ENCODE peak calls at places on chromosomes 13 and 19, in four cellular contexts. V, S, T and E are unnamed samples.

GRCh38 chr19:16244091-16244490 is 46.4 kb downstream of the AP1M1 start:
- DNase-seq in T (no peak), S (no peak), V (no peak), E (no peak)

GRCh38 chr13:112443191-112444000 is 67.2 kb downstream of the SPACA7 start:
- DNase-seq in T (peak; percentile 22), V (no peak), S (no peak), E (peak; percentile 93)

GRCh38 chr19:54478677-54479266 is 5.7 kb upstream of the CDC42EP5 start:
- DNase-seq in S (no peak), T (no peak), V (no peak), E (no peak)

GRCh38 chr13:109610517-109610916 is 175.9 kb downstream of the IRS2 start:
- DNase-seq in V (no peak), T (peak; percentile 32), S (no peak), E (no peak)

GRCh38 chr13:106178816-106179215 is 356.6 kb downstream of the EFNB2 start:
- DNase-seq in S (no peak), V (no peak), T (no peak), E (no peak)

GRCh38 chr13:113616281-113616906 is 31.8 kb downstream of the TFDP1 start:
- DNase-seq in T (no peak), S (no peak), V (no peak), E (no peak)

GRCh38 chr19:955803-956746 is 28.1 kb upstream of the WDR18 start:
- DNase-seq in V (no peak), T (no peak), S (no peak), E (no peak)

GRCh38 chr19:14370169-14370998 is 10.9 kb upstream of the ADGRE5 start:
- DNase-seq in V (no peak), T (no peak), S (peak; percentile 69), E (no peak)

GRCh38 chr13:46317120-46317519 is 69.9 kb downstream of the RUBCNL start:
- DNase-seq in S (no peak), V (no peak), T (no peak), E (no peak)

GRCh38 chr13:59303433-59303832 is 860.3 kb downstream of the DIAPH3 start:
- DNase-seq in V (no peak), S (no peak), T (no peak), E (no peak)

GRCh38 chr19:45514376-45515051 is 7.2 kb downstream of the VASP start:
- DNase-seq in V (no peak), T (no peak), S (no peak), E (no peak)
- H3K4me1 ChIP-seq in V (peaks cover 41% of the 10 kb centered on the region), T (peaks cover 17% of the 10 kb centered on the region), S (peaks cover 2% of the 10 kb centered on the region), E (peaks cover 60% of the 10 kb centered on the region)

GRCh38 chr19:33383722-33384292 is 10.3 kb downstream of the CEBPG start:
- DNase-seq in V (no peak), T (no peak), S (no peak), E (no peak)
- H3K4me1 ChIP-seq in V (peaks cover 20% of the 10 kb centered on the region), T (peaks cover 11% of the 10 kb centered on the region), S (no peaks in the 10 kb centered on the region), E (peaks cover 22% of the 10 kb centered on the region)

DNA sequence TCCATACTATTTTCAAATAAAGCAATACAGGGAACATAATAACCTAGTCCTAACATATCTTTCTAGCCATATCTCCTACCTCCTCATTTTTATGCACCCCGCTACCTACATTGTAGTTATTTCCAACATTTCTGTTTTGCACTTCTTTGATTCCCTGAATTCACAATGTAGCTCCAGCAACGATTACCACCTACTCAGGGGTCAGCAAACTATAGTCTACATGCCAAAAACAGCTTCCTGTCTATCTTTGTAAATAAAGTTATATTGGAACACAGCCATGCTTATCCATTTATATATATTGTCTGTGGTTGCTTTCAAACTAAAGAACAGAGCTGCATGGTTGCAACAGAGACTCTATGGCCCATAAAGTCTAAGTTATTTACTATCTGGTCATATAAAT is 16.7 kb downstream of the MYCBP2 start:
- DNase-seq in V (no peak), T (no peak), S (no peak), E (no peak)
- H3K4me1 ChIP-seq in V (peaks cover 64% of the 10 kb centered on the region), T (peaks cover 3% of the 10 kb centered on the region), S (no peaks in the 10 kb centered on the region), E (peaks cover 67% of the 10 kb centered on the region)

GRCh38 chr19:47433121-47433520 is 13.8 kb upstream of the MEIS3 start:
- DNase-seq in V (no peak), T (no peak), S (no peak), E (no peak)
- H3K4me1 ChIP-seq in V (peaks cover 7% of the 10 kb centered on the region), T (peaks cover 6% of the 10 kb centered on the region), S (no peaks in the 10 kb centered on the region), E (peaks cover 21% of the 10 kb centered on the region)

GRCh38 chr19:46951236-46951986 is 68.2 kb upstream of the NPAS1 start:
- DNase-seq in S (no peak), T (no peak), V (no peak), E (no peak)

GRCh38 chr19:46952874-46953273 is 66.8 kb upstream of the NPAS1 start:
- DNase-seq in S (no peak), V (no peak), T (no peak), E (no peak)

GRCh38 chr19:46954502-46955004 is 65.1 kb upstream of the NPAS1 start:
- DNase-seq in S (no peak), V (no peak), T (no peak), E (no peak)

GRCh38 chr19:46953955-46954501 is 65.6 kb upstream of the NPAS1 start:
- DNase-seq in V (no peak), T (no peak), S (no peak), E (no peak)

GRCh38 chr19:46950526-46951235 is 69.0 kb upstream of the NPAS1 start:
- DNase-seq in T (no peak), V (no peak), S (no peak), E (no peak)
- H3K4me1 ChIP-seq in T (peaks cover 24% of the 10 kb centered on the region), V (peaks cover 44% of the 10 kb centered on the region), S (peaks cover 9% of the 10 kb centered on the region), E (peaks cover 71% of the 10 kb centered on the region)

DNA sequence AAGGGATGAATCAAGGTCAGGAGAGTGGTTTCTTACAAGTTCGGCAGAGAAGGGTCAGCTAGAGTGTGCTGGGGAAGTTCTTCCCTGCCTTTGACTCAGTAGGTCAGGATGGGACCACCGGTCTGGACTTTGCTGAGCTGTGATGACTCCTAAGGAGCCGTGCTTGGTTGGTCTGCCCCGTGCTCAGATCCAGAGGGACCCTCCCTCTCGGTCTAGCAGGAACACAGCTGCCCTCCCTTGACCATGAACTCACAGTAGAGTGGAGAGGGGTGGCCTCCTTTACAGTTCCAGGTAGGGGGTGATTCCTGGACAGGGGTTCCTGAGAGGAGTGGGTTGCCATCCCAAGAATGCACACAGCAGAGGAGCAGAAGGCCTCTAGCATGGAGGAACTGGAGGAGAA is 4.3 kb downstream of the RPS19 start:
- DNase-seq in T (no peak), S (no peak), V (no peak), E (no peak)
- H3K4me1 ChIP-seq in T (peaks cover 17% of the 10 kb centered on the region), S (no peaks in the 10 kb centered on the region), V (peaks cover 36% of the 10 kb centered on the region), E (peaks cover 76% of the 10 kb centered on the region)

GRCh38 chr19:40423227-40423566 is 2.6 kb downstream of the SERTAD1 start:
- DNase-seq in T (no peak), V (no peak), S (no peak), E (no peak)
- H3K4me1 ChIP-seq in T (peaks cover 8% of the 10 kb centered on the region), V (peaks cover 42% of the 10 kb centered on the region), S (peaks cover 6% of the 10 kb centered on the region), E (peaks cover 47% of the 10 kb centered on the region)

GRCh38 chr19:46730187-46730586 is 13.3 kb upstream of the PRKD2 start:
- DNase-seq in S (no peak), T (no peak), V (no peak), E (no peak)
- H3K4me1 ChIP-seq in S (no peaks in the 10 kb centered on the region), T (no peaks in the 10 kb centered on the region), V (peaks cover 50% of the 10 kb centered on the region), E (peaks cover 31% of the 10 kb centered on the region)

GRCh38 chr19:2549701-2550191 is 73.8 kb downstream of the GADD45B start:
- DNase-seq in V (peak; percentile 67), S (no peak), T (peak; percentile 71), E (no peak)

GRCh38 chr19:2548966-2549365 is 73.0 kb downstream of the GADD45B start:
- DNase-seq in S (no peak), V (no peak), T (no peak), E (no peak)

GRCh38 chr19:2551864-2552185 is 75.9 kb downstream of the GADD45B start:
- DNase-seq in V (no peak), S (no peak), T (no peak), E (no peak)

GRCh38 chr19:2551172-2551863 is 75.4 kb downstream of the GADD45B start:
- DNase-seq in S (no peak), V (no peak), T (no peak), E (no peak)

DNA sequence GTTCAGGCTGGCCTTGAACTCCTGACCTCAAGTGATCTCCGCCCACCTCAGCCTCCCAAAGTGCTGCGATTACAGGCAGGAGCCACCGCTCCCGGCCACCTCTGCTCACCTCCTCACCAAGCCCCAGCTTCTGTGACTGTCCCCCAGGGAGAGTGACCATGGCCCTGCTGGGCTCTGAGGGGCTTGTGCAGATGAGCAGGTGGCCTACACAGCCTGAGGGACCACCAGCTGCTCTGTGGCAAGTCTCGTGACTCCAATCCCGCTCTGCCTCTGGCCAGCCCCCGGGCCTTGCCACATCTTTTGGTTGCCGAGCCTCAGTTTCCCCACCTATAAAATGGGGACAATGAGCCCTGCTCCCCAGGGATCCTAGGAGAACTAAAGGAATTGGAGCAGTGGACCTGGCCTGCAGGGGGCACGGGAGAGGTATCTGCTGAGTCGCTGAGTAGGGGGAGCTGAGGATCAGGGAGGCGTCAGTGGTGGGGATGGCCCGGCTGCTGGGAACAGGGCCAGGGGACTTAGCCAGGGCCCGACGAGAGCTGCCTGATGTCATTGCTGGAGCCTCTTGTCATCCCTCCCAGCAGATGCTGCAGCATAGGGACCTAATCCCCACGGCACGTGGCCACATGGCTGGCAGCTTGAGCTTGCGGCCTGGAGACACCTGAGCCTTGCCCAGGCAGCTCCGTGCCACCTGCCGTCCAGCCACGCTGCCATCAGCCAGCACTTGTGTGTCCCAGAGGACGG is 74.7 kb downstream of the GADD45B start:
- DNase-seq in V (no peak), S (no peak), T (no peak), E (no peak)
- H3K4me1 ChIP-seq in V (peaks cover 21% of the 10 kb centered on the region), S (no peaks in the 10 kb centered on the region), T (peaks cover 13% of the 10 kb centered on the region), E (peaks cover 42% of the 10 kb centered on the region)

GRCh38 chr13:40596484-40596883 is 70.0 kb downstream of the FOXO1 start:
- DNase-seq in V (no peak), S (no peak), T (no peak), E (no peak)
- H3K4me1 ChIP-seq in V (peaks cover 39% of the 10 kb centered on the region), S (no peaks in the 10 kb centered on the region), T (peaks cover 15% of the 10 kb centered on the region), E (peaks cover 52% of the 10 kb centered on the region)